ENCODE peak calls at places on chromosome 6, in four cellular contexts. V, B, I and W are unnamed samples.

GRCh38 chr6:30556964-30557682 is at the start of gene PRR3:
- DNase-seq in I (peak), V (peak), B (peak), W (no peak)

GRCh38 chr6:104983776-104984175 is 26.9 kb downstream of the LIN28B start:
- DNase-seq in V (no peak), I (no peak), B (no peak), W (no peak)

GRCh38 chr6:166957087-166957804 is 896 bp upstream of the RNASET2 start:
- DNase-seq in I (peak), V (peak), B (no peak), W (peak)

GRCh38 chr6:37535701-37536461 is 36.2 kb upstream of the CCDC167 start:
- DNase-seq in B (no peak), I (peak), V (peak), W (no peak)

GRCh38 chr6:109834131-109834530 is 143.0 kb downstream of the FIG4 start:
- DNase-seq in V (no peak), B (no peak), I (no peak), W (no peak)

GRCh38 chr6:166691741-166692140 is 64.7 kb upstream of the RPS6KA2 start:
- DNase-seq in B (no peak), V (no peak), I (no peak), W (no peak)

GRCh38 chr6:170493354-170493753 is 59.8 kb downstream of the PSMB1 start:
- DNase-seq in B (no peak), V (no peak), I (no peak), W (no peak)

GRCh38 chr6:66145867-66146266 is 438.8 kb upstream of the EYS start:
- DNase-seq in V (no peak), B (no peak), I (peak), W (no peak)

GRCh38 chr6:5285526-5285925 is 24.2 kb downstream of the FARS2 start:
- DNase-seq in B (no peak), I (no peak), V (no peak), W (no peak)

GRCh38 chr6:25237579-25237978 is 41.6 kb upstream of the CARMIL1 start:
- DNase-seq in I (no peak), V (no peak), B (no peak), W (no peak)

GRCh38 chr6:149925253-149925973 is 2.5 kb upstream of the RAET1G start:
- DNase-seq in B (peak), I (peak), V (no peak), W (peak)

GRCh38 chr6:126947070-126947469 is 171.4 kb upstream of the RSPO3 start:
- DNase-seq in V (no peak), I (no peak), B (peak), W (no peak)

GRCh38 chr6:168132531-168133184 is 53.6 kb upstream of the FRMD1 start:
- DNase-seq in B (peak), I (peak), V (no peak), W (peak)

GRCh38 chr6:109165392-109165964 is 70.2 kb downstream of the CEP57L1 start:
- DNase-seq in I (no peak), B (peak), V (no peak), W (no peak)

GRCh38 chr6:15423286-15423957 is 177.6 kb downstream of the JARID2 start:
- DNase-seq in B (no peak), I (no peak), V (no peak), W (no peak)

GRCh38 chr6:54072708-54073313 is 38.4 kb upstream of the MLIP start:
- DNase-seq in V (no peak), I (no peak), B (no peak), W (no peak)

GRCh38 chr6:137363805-137364138 is 130.4 kb downstream of the OLIG3 start:
- DNase-seq in I (no peak), B (no peak), V (no peak), W (no peak)

GRCh38 chr6:157944983-157945931 is 36.4 kb upstream of the SYNJ2 start:
- DNase-seq in V (no peak), I (peak), B (no peak), W (no peak)

GRCh38 chr6:134029495-134030455 is 22.6 kb downstream of the SLC2A12 start:
- DNase-seq in I (no peak), V (no peak), B (peak), W (no peak)

GRCh38 chr6:149060300-149060984 is 257.1 kb upstream of the TAB2 start:
- DNase-seq in I (peak), V (no peak), B (no peak), W (peak)

GRCh38 chr6:159466934-159467333 is 226.1 kb downstream of the SOD2 start:
- DNase-seq in B (no peak), V (no peak), I (no peak), W (no peak)

GRCh38 chr6:152112503-152113261 is 305.2 kb downstream of the ESR1 start:
- DNase-seq in I (peak), B (no peak), V (no peak), W (no peak)

GRCh38 chr6:147311218-147311617 is 107.0 kb downstream of the STXBP5 start:
- DNase-seq in V (no peak), B (no peak), I (no peak), W (no peak)

GRCh38 chr6:82178759-82179112 is 68.8 kb downstream of the IBTK start:
- DNase-seq in B (no peak), I (no peak), V (no peak), W (no peak)

GRCh38 chr6:154656660-154657059 is 76.6 kb upstream of the SCAF8 start:
- DNase-seq in B (no peak), V (no peak), I (no peak), W (no peak)

GRCh38 chr6:116971959-116972358 is 94.9 kb downstream of the RFX6 start:
- DNase-seq in V (peak), I (no peak), B (peak), W (no peak)

GRCh38 chr6:81105998-81106397 is 646.5 kb downstream of the TENT5A start:
- DNase-seq in I (no peak), B (peak), V (no peak), W (no peak)

GRCh38 chr6:161434331-161434730 is 160.5 kb upstream of the AGPAT4 start:
- DNase-seq in B (peak), V (no peak), I (no peak), W (no peak)

GRCh38 chr6:161435426-161436065 is 161.7 kb upstream of the AGPAT4 start:
- DNase-seq in I (no peak), B (peak), V (no peak), W (no peak)

GRCh38 chr6:161434921-161435411 is 161.1 kb upstream of the AGPAT4 start:
- DNase-seq in V (no peak), I (no peak), B (peak), W (no peak)

GRCh38 chr6:161432546-161432945 is 158.7 kb upstream of the AGPAT4 start:
- DNase-seq in I (no peak), B (no peak), V (no peak), W (no peak)

GRCh38 chr6:161429921-161430490 is 156.1 kb upstream of the AGPAT4 start:
- DNase-seq in V (no peak), I (no peak), B (peak), W (no peak)
- TF ChIP-seq CTCF in V (no peak), I (no peak), B (peak), W (no peak)

DNA sequence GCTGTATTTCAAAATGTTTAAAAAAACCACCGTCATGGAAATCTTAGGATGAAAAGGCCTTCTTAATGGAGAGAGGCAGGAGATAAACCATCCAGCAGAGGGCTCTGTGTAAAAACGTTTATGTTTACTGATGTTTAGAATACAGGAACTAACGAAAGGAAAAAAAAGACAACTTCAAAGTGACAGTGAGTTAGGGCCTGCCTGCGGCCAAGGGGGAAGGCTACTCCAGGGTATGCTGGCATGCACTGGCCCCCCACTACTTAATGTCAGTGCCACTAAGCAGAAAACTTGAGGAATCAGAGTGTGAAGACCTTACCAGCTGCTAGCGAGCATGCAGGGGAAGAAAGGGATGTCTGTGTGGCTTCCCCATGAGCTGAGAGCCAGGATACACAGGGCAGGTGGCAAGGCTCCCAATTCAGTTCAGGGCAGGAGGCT is 47.7 kb downstream of the AKAP7 start:
- DNase-seq in V (peak), B (peak), I (no peak), W (no peak)
- TF ChIP-seq CTCF in V (peak), B (peak), I (peak), W (peak)

DNA sequence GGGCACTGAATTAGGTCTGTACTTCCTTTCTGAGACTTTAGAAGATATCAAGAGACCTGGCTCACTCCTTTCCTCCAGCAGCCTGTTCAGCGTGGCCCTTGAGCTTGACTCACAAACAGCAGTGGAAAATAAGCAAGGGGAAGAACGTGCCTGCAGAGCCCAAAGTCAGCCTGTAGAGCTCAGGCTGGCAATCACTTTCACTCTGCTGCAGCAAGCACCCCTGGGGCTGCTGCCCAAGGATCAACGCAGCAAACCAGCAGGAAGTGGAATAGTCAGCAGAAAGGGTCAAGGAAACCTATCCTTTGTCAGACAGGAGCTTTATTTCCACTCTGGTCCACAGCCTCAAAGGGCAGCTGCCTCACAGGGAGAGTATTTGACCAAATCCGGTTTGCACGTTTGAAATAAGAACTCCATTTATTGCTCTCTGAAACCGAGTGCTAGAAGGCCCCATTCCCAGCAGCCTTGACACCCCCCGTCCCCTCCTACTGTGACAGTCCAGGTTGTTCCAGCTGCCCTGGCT is 77.4 kb downstream of the PRDM1 start:
- DNase-seq in B (peak), V (no peak), I (no peak), W (peak)
- TF ChIP-seq CTCF in B (peak), V (no peak), I (no peak), W (no peak)

GRCh38 chr6:139722540-139722939 is 348.1 kb upstream of the CITED2 start:
- DNase-seq in V (no peak), B (no peak), I (no peak), W (no peak)
- TF ChIP-seq CTCF in V (no peak), B (no peak), I (no peak), W (no peak)

DNA sequence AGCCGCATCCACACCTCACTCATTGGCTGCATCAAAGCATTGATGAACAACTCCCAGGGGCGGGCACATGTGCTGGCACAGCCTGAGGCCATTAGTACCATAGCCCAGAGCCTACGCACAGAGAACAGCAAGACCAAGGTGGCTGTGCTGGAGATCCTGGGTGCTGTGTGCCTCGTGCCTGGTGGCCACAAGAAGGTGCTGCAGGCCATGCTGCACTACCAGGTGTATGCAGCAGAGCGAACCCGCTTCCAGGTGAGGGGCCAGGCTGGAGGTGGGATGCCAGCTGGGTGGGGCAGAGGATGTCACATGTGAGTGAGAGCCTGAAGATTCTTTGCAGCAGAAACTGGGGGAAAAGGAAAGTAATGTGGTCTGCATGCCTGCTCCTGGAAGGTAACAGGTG is 66.7 kb downstream of the MOCS1 start:
- DNase-seq in V (no peak), I (no peak), B (no peak), W (no peak)
- TF ChIP-seq CTCF in V (no peak), I (no peak), B (peak), W (no peak)

DNA sequence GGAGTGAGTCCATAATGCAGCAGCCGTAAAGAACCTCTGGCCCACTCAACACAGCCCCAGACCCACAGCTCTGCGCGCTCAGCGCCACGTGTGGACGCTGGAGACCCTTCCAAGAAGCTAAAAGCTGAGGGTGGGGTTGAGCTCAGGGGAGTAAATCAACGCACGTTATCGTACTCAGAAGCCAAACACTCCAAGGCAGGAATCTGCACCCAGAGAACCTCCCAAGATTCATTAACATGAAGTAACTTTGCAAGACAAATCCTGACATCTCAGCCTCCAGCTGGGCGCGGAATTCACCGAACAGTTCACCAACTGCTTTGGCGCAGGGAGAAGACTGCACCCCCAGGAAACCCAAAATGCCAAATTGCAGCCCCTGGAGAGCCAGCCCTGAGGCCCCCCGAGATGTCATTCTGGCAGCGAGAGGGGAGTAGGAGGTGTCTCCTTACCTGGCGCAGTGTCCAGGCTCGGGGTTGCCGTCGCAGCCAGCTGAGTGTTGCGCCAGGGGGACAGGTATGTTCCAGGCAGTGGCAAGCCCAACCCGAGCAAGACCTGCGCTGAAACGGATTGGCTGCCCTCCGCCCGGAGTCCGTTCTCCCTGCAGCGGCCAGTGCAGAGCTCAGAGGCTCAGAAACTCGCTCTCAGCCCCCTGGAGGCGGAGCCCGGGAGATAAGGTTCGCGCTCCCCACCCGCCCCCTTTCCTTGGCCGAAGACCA is at the start of gene COL21A1:
- DNase-seq in I (peak), B (no peak), V (no peak), W (no peak)
- TF ChIP-seq CTCF in I (no peak), B (peak), V (no peak), W (no peak)